ENCODE peak calls at places on chromosome 5, in four cellular contexts. X is ACHN, M is ELF-1, J is HEK293T. B is an unnamed sample.

GRCh38 chr5:95895771-95896170 is 65.9 kb downstream of the ELL2 start:
- DNase-seq in J (no peak), M (no peak), X (no peak), B (no peak)

GRCh38 chr5:133944263-133945230 is 23.9 kb downstream of the C5orf15 start:
- DNase-seq in X (peak; percentile 62), J (peak; percentile 73), M (peak; percentile 68), B (peak; percentile 75)

GRCh38 chr5:39040875-39041274 is 33.3 kb downstream of the RICTOR start:
- DNase-seq in J (no peak), X (no peak), M (no peak), B (no peak)

GRCh38 chr5:146051678-146052077 is 53.7 kb downstream of the PLAC8L1 start:
- DNase-seq in M (no peak), J (no peak), X (no peak), B (no peak)

GRCh38 chr5:76789991-76790571 is 28.7 kb upstream of the F2RL1 start:
- DNase-seq in M (no peak), X (no peak), J (no peak), B (no peak)

GRCh38 chr5:122907238-122907637 is 61.8 kb downstream of the SNX24 start:
- DNase-seq in J (no peak), M (peak; percentile 79), X (peak; percentile 22), B (no peak)

GRCh38 chr5:14444988-14445387 is 136.6 kb upstream of the OTULINL start:
- DNase-seq in X (no peak), J (no peak), M (no peak), B (no peak)

GRCh38 chr5:134464988-134465855 is 53.5 kb upstream of the CDKN2AIPNL start:
- DNase-seq in M (no peak), X (no peak), J (peak; percentile 9), B (no peak)

GRCh38 chr5:125696762-125697161 is 726.4 kb upstream of the GRAMD2B start:
- DNase-seq in M (no peak), X (peak; percentile 5), J (no peak), B (peak; percentile 34)

GRCh38 chr5:42951847-42952411 is 88.2 kb downstream of the ANXA2R start:
- DNase-seq in J (no peak), M (no peak), X (no peak), B (no peak)

GRCh38 chr5:119726544-119726943 is 97.2 kb downstream of the FAM170A start:
- DNase-seq in J (no peak), X (no peak), M (no peak), B (no peak)

GRCh38 chr5:16889203-16889971 is 46.7 kb downstream of the MYO10 start:
- DNase-seq in M (peak; percentile 47), J (peak; percentile 57), X (no peak), B (peak; percentile 69)

GRCh38 chr5:2039180-2039531 is 156.4 kb upstream of the IRX4 start:
- DNase-seq in J (no peak), M (peak; percentile 23), X (no peak), B (no peak)

GRCh38 chr5:9544056-9544455 is 1.8 kb downstream of the SEMA5A start:
- DNase-seq in J (no peak), M (no peak), X (no peak), B (no peak)

GRCh38 chr5:133846478-133847226 is 121.8 kb downstream of the C5orf15 start:
- DNase-seq in X (no peak), M (no peak), J (no peak), B (no peak)